ENCODE peak calls at places on chromosomes 7 and 10, in seven cellular contexts. One of them, this sample, is unnamed.

GRCh38 chr7:64888561-64888900 is 14.5 kb upstream of the ZNF273 start:
- DNase-seq in fibroblast of lung: peak
- DNase-seq in left ventricle myocardium inferior: no peak
- DNase-seq in RWPE1: no peak
- DNase-seq in AG10803: no peak
- DNase-seq in progenitor cell of endocrine pancreas: no peak
- DNase-seq in prostate gland: no peak
- DNase-seq in this sample: peak

GRCh38 chr7:2162959-2163358 is 69.8 kb downstream of the MAD1L1 start:
- DNase-seq in AG10803: peak
- DNase-seq in fibroblast of lung: peak
- DNase-seq in left ventricle myocardium inferior: no peak
- DNase-seq in RWPE1: no peak
- DNase-seq in prostate gland: no peak
- DNase-seq in progenitor cell of endocrine pancreas: no peak
- DNase-seq in this sample: no peak

GRCh38 chr10:84715911-84716310 is 387.5 kb downstream of the CCSER2 start:
- DNase-seq in RWPE1: peak
- DNase-seq in prostate gland: no peak
- DNase-seq in AG10803: no peak
- DNase-seq in left ventricle myocardium inferior: no peak
- DNase-seq in progenitor cell of endocrine pancreas: peak
- DNase-seq in fibroblast of lung: no peak
- DNase-seq in this sample: peak

GRCh38 chr10:4383683-4384082 is 442.3 kb upstream of the AKR1E2 start:
- DNase-seq in RWPE1: no peak
- DNase-seq in left ventricle myocardium inferior: no peak
- DNase-seq in progenitor cell of endocrine pancreas: no peak
- DNase-seq in prostate gland: no peak
- DNase-seq in fibroblast of lung: peak
- DNase-seq in AG10803: peak
- DNase-seq in this sample: no peak

GRCh38 chr10:65861249-65861648 is 1064.6 kb upstream of the LRRTM3 start:
- DNase-seq in fibroblast of lung: peak
- DNase-seq in AG10803: no peak
- DNase-seq in RWPE1: peak
- DNase-seq in prostate gland: no peak
- DNase-seq in progenitor cell of endocrine pancreas: no peak
- DNase-seq in left ventricle myocardium inferior: no peak
- DNase-seq in this sample: peak

GRCh38 chr10:123294109-123294508 is 139.9 kb downstream of the BUB3 start:
- DNase-seq in left ventricle myocardium inferior: no peak
- DNase-seq in fibroblast of lung: no peak
- DNase-seq in progenitor cell of endocrine pancreas: no peak
- DNase-seq in AG10803: no peak
- DNase-seq in RWPE1: no peak
- DNase-seq in prostate gland: no peak
- DNase-seq in this sample: no peak

GRCh38 chr7:47624660-47625059 is 42.7 kb upstream of the TNS3 start:
- DNase-seq in RWPE1: no peak
- DNase-seq in fibroblast of lung: no peak
- DNase-seq in AG10803: no peak
- DNase-seq in left ventricle myocardium inferior: no peak
- DNase-seq in progenitor cell of endocrine pancreas: no peak
- DNase-seq in prostate gland: no peak
- DNase-seq in this sample: no peak

GRCh38 chr7:604038-604883 is 84.6 kb upstream of the PDGFA start:
- DNase-seq in AG10803: no peak
- DNase-seq in left ventricle myocardium inferior: peak
- DNase-seq in progenitor cell of endocrine pancreas: no peak
- DNase-seq in prostate gland: peak
- DNase-seq in fibroblast of lung: peak
- DNase-seq in RWPE1: no peak
- DNase-seq in this sample: peak

GRCh38 chr10:121541450-121541849 is 56.8 kb downstream of the FGFR2 start:
- DNase-seq in progenitor cell of endocrine pancreas: no peak
- DNase-seq in RWPE1: no peak
- DNase-seq in AG10803: no peak
- DNase-seq in left ventricle myocardium inferior: no peak
- DNase-seq in fibroblast of lung: no peak
- DNase-seq in prostate gland: no peak
- DNase-seq in this sample: no peak

GRCh38 chr7:134905375-134905774 is 80.9 kb upstream of the AGBL3 start:
- DNase-seq in left ventricle myocardium inferior: peak
- DNase-seq in progenitor cell of endocrine pancreas: no peak
- DNase-seq in AG10803: peak
- DNase-seq in prostate gland: no peak
- DNase-seq in RWPE1: no peak
- DNase-seq in fibroblast of lung: peak
- DNase-seq in this sample: no peak

GRCh38 chr10:71600856-71601255 is 118.7 kb downstream of the C10orf105 start:
- DNase-seq in AG10803: peak
- DNase-seq in fibroblast of lung: peak
- DNase-seq in prostate gland: no peak
- DNase-seq in progenitor cell of endocrine pancreas: no peak
- DNase-seq in RWPE1: peak
- DNase-seq in left ventricle myocardium inferior: no peak
- DNase-seq in this sample: no peak

GRCh38 chr10:8054498-8055407 is at the start of gene GATA3:
- DNase-seq in progenitor cell of endocrine pancreas: no peak
- DNase-seq in fibroblast of lung: no peak
- DNase-seq in prostate gland: peak
- DNase-seq in AG10803: peak
- DNase-seq in left ventricle myocardium inferior: peak
- DNase-seq in RWPE1: peak
- DNase-seq in this sample: peak

GRCh38 chr10:35993816-35994515 is 351.9 kb upstream of the FZD8 start:
- DNase-seq in AG10803: no peak
- DNase-seq in RWPE1: no peak
- DNase-seq in fibroblast of lung: no peak
- DNase-seq in progenitor cell of endocrine pancreas: no peak
- DNase-seq in prostate gland: no peak
- DNase-seq in left ventricle myocardium inferior: no peak
- DNase-seq in this sample: no peak

GRCh38 chr7:142459557-142459963 is 201.7 kb upstream of the PRSS58 start:
- DNase-seq in AG10803: peak
- DNase-seq in prostate gland: peak
- DNase-seq in left ventricle myocardium inferior: no peak
- DNase-seq in RWPE1: peak
- DNase-seq in progenitor cell of endocrine pancreas: no peak
- DNase-seq in fibroblast of lung: peak
- DNase-seq in this sample: peak
- TF ChIP-seq CTCF in AG10803: peak
- TF ChIP-seq CTCF in prostate gland: peak
- TF ChIP-seq CTCF in left ventricle myocardium inferior: peak
- TF ChIP-seq CTCF in RWPE1: peak
- TF ChIP-seq CTCF in progenitor cell of endocrine pancreas: peak
- TF ChIP-seq CTCF in fibroblast of lung: peak
- TF ChIP-seq CTCF in this sample: peak

GRCh38 chr10:97186911-97187310 is 1.2 kb upstream of the SLIT1 start:
- DNase-seq in prostate gland: no peak
- DNase-seq in left ventricle myocardium inferior: no peak
- DNase-seq in fibroblast of lung: no peak
- DNase-seq in AG10803: no peak
- DNase-seq in RWPE1: no peak
- DNase-seq in progenitor cell of endocrine pancreas: no peak
- DNase-seq in this sample: no peak

GRCh38 chr10:97184971-97185325 is 811 bp downstream of the SLIT1 start:
- DNase-seq in RWPE1: no peak
- DNase-seq in AG10803: no peak
- DNase-seq in progenitor cell of endocrine pancreas: no peak
- DNase-seq in left ventricle myocardium inferior: no peak
- DNase-seq in prostate gland: no peak
- DNase-seq in fibroblast of lung: no peak
- DNase-seq in this sample: no peak

GRCh38 chr10:97188234-97188847 is 2.6 kb upstream of the SLIT1 start:
- DNase-seq in RWPE1: no peak
- DNase-seq in left ventricle myocardium inferior: no peak
- DNase-seq in fibroblast of lung: no peak
- DNase-seq in AG10803: no peak
- DNase-seq in progenitor cell of endocrine pancreas: no peak
- DNase-seq in prostate gland: no peak
- DNase-seq in this sample: no peak

GRCh38 chr10:97183314-97183713 is 2.4 kb downstream of the SLIT1 start:
- DNase-seq in RWPE1: no peak
- DNase-seq in progenitor cell of endocrine pancreas: no peak
- DNase-seq in prostate gland: no peak
- DNase-seq in left ventricle myocardium inferior: no peak
- DNase-seq in AG10803: no peak
- DNase-seq in fibroblast of lung: no peak
- DNase-seq in this sample: no peak

GRCh38 chr10:97185326-97186058 is at the start of gene SLIT1:
- DNase-seq in RWPE1: no peak
- DNase-seq in fibroblast of lung: no peak
- DNase-seq in progenitor cell of endocrine pancreas: peak
- DNase-seq in AG10803: no peak
- DNase-seq in prostate gland: no peak
- DNase-seq in left ventricle myocardium inferior: no peak
- DNase-seq in this sample: no peak
- TF ChIP-seq CTCF in RWPE1: no peak
- TF ChIP-seq CTCF in fibroblast of lung: no peak
- TF ChIP-seq CTCF in progenitor cell of endocrine pancreas: peak
- TF ChIP-seq CTCF in AG10803: no peak
- TF ChIP-seq CTCF in prostate gland: no peak
- TF ChIP-seq CTCF in left ventricle myocardium inferior: no peak
- TF ChIP-seq CTCF in this sample: no peak

GRCh38 chr10:5418584-5418983 is 6.2 kb downstream of the NET1 start:
- DNase-seq in progenitor cell of endocrine pancreas: no peak
- DNase-seq in RWPE1: no peak
- DNase-seq in AG10803: no peak
- DNase-seq in fibroblast of lung: no peak
- DNase-seq in left ventricle myocardium inferior: no peak
- DNase-seq in prostate gland: no peak
- DNase-seq in this sample: no peak
- TF ChIP-seq CTCF in progenitor cell of endocrine pancreas: no peak
- TF ChIP-seq CTCF in RWPE1: no peak
- TF ChIP-seq CTCF in AG10803: no peak
- TF ChIP-seq CTCF in fibroblast of lung: no peak
- TF ChIP-seq CTCF in left ventricle myocardium inferior: no peak
- TF ChIP-seq CTCF in prostate gland: no peak
- TF ChIP-seq CTCF in this sample: no peak

DNA sequence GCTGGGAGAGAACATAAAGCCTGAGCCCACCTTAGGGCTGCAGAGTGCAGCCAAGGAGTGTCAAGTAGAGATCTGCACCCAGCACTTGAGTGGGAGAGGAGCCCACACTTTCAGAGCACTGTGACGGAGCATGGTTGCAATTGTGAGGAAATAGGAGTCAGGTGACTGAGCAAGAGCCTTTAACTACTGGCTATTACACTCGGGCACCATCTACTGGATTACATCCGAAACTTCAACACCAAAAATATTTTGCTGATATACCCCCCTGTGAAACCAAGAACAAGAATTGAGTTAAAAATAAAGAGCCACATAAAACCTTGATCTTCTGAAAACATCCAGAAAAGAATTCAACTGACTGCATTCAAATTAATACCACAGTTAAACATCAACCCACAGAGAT is 657.9 kb downstream of the NXPH1 start:
- DNase-seq in RWPE1: no peak
- DNase-seq in left ventricle myocardium inferior: no peak
- DNase-seq in prostate gland: no peak
- DNase-seq in fibroblast of lung: no peak
- DNase-seq in progenitor cell of endocrine pancreas: no peak
- DNase-seq in AG10803: no peak
- DNase-seq in this sample: no peak
- TF ChIP-seq CTCF in RWPE1: no peak
- TF ChIP-seq CTCF in left ventricle myocardium inferior: no peak
- TF ChIP-seq CTCF in prostate gland: no peak
- TF ChIP-seq CTCF in fibroblast of lung: no peak
- TF ChIP-seq CTCF in progenitor cell of endocrine pancreas: no peak
- TF ChIP-seq CTCF in AG10803: no peak
- TF ChIP-seq CTCF in this sample: no peak

GRCh38 chr10:6918305-6918704 is 338.2 kb upstream of the PRKCQ start:
- DNase-seq in prostate gland: no peak
- DNase-seq in left ventricle myocardium inferior: no peak
- DNase-seq in RWPE1: no peak
- DNase-seq in fibroblast of lung: peak
- DNase-seq in progenitor cell of endocrine pancreas: no peak
- DNase-seq in AG10803: no peak
- DNase-seq in this sample: peak
- TF ChIP-seq CTCF in prostate gland: no peak
- TF ChIP-seq CTCF in left ventricle myocardium inferior: peak
- TF ChIP-seq CTCF in RWPE1: no peak
- TF ChIP-seq CTCF in fibroblast of lung: no peak
- TF ChIP-seq CTCF in progenitor cell of endocrine pancreas: peak
- TF ChIP-seq CTCF in AG10803: peak
- TF ChIP-seq CTCF in this sample: peak